ENCODE peak calls at places on chromosome 13, in five cellular contexts. T, U, R, E and I are unnamed samples.

GRCh38 chr13:52463526-52463925 is 8.2 kb downstream of the CKAP2 start:
- DNase-seq in U (no peak), E (no peak), T (no peak), R (no peak), I (no peak)

GRCh38 chr13:92137519-92137918 is 739.1 kb downstream of the GPC5 start:
- DNase-seq in R (no peak), U (no peak), T (no peak), E (no peak), I (no peak)

GRCh38 chr13:25420161-25420560 is 48.4 kb downstream of the ATP8A2 start:
- DNase-seq in E (no peak), U (no peak), R (no peak), T (no peak), I (no peak)

GRCh38 chr13:105573134-105573533 is 962.3 kb downstream of the EFNB2 start:
- DNase-seq in R (no peak), T (no peak), E (no peak), U (no peak), I (no peak)

GRCh38 chr13:95137096-95137495 is 164.2 kb downstream of the ABCC4 start:
- DNase-seq in U (no peak), R (no peak), T (no peak), E (no peak), I (peak)

GRCh38 chr13:112330479-112331407 is 45.4 kb upstream of the SPACA7 start:
- DNase-seq in T (no peak), U (no peak), E (no peak), R (no peak), I (no peak)

GRCh38 chr13:60001892-60002291 is 161.8 kb downstream of the DIAPH3 start:
- DNase-seq in R (peak), U (no peak), E (no peak), T (no peak), I (no peak)

GRCh38 chr13:79481685-79482052 is 714 bp downstream of the NDFIP2 start:
- DNase-seq in R (no peak), T (no peak), U (no peak), E (no peak), I (no peak)

GRCh38 chr13:48304132-48304876 is 753 bp downstream of the RB1 start:
- DNase-seq in U (peak), R (peak), T (peak), E (no peak), I (peak)

GRCh38 chr13:34145061-34145460 is 327.1 kb downstream of the RFC3 start:
- DNase-seq in U (no peak), E (no peak), T (no peak), R (no peak), I (no peak)

GRCh38 chr13:94464771-94465170 is 14.7 kb downstream of the DCT start:
- DNase-seq in E (no peak), U (no peak), T (no peak), R (no peak), I (no peak)

GRCh38 chr13:95059306-95059705 is 241.9 kb downstream of the ABCC4 start:
- DNase-seq in R (no peak), T (no peak), E (no peak), U (no peak), I (no peak)

GRCh38 chr13:109718726-109719125 is 67.7 kb downstream of the IRS2 start:
- DNase-seq in R (no peak), T (no peak), U (no peak), E (no peak), I (no peak)

GRCh38 chr13:113864303-113864890 is 521 bp upstream of the GAS6 start:
- DNase-seq in U (peak), E (no peak), T (no peak), R (peak), I (no peak)

GRCh38 chr13:110642291-110642981 is 27.1 kb downstream of the NAXD start:
- DNase-seq in U (no peak), E (no peak), R (no peak), T (no peak), I (no peak)

GRCh38 chr13:23799945-23800344 is 89.3 kb downstream of the MIPEP start:
- DNase-seq in U (no peak), R (peak), T (no peak), E (no peak), I (peak)

GRCh38 chr13:112521073-112521685 is 66.8 kb downstream of the TUBGCP3 start:
- DNase-seq in U (no peak), T (no peak), E (no peak), R (no peak), I (no peak)

GRCh38 chr13:114146629-114147028 is 14.2 kb upstream of the RASA3 start:
- DNase-seq in T (no peak), R (no peak), E (no peak), U (no peak), I (no peak)

GRCh38 chr13:23609414-23610186 is 39.4 kb downstream of the TNFRSF19 start:
- DNase-seq in U (peak), T (peak), R (peak), E (peak), I (no peak)

GRCh38 chr13:45436332-45436731 is 18.2 kb upstream of the SLC25A30 start:
- DNase-seq in E (no peak), U (no peak), T (no peak), R (no peak), I (no peak)

GRCh38 chr13:99356216-99357089 is 49.3 kb upstream of the GPR183 start:
- DNase-seq in E (no peak), T (peak), R (peak), U (no peak), I (no peak)

GRCh38 chr13:20161275-20161950 is 561 bp upstream of the GJA3 start:
- DNase-seq in U (no peak), E (no peak), T (no peak), R (no peak), I (no peak)

GRCh38 chr13:99434258-99434788 is 66.9 kb upstream of the TM9SF2 start:
- DNase-seq in T (no peak), E (no peak), R (no peak), U (no peak), I (peak)

GRCh38 chr13:46113596-46113995 is 8.8 kb upstream of the CPB2 start:
- DNase-seq in E (no peak), R (no peak), U (no peak), T (peak), I (no peak)

GRCh38 chr13:30859326-30859725 is 46.7 kb upstream of the MEDAG start:
- DNase-seq in U (no peak), E (no peak), T (no peak), R (no peak), I (no peak)

GRCh38 chr13:49641810-49642291 is 13.5 kb downstream of the ARL11 start:
- DNase-seq in R (peak), T (peak), U (no peak), E (peak), I (no peak)

GRCh38 chr13:110610955-110611595 is 4.3 kb upstream of the NAXD start:
- DNase-seq in U (no peak), R (no peak), T (peak), E (no peak), I (peak)

GRCh38 chr13:45092668-45093067 is 27.6 kb upstream of the GTF2F2 start:
- DNase-seq in R (peak), T (peak), E (no peak), U (no peak), I (no peak)

GRCh38 chr13:96052655-96053002 is 572 bp downstream of the UGGT2 start:
- DNase-seq in T (peak), E (no peak), R (peak), U (no peak), I (no peak)

GRCh38 chr13:111006508-111007031 is 91.7 kb upstream of the ANKRD10 start:
- DNase-seq in R (peak), E (peak), T (peak), U (peak), I (no peak)

GRCh38 chr13:111303559-111303958 is 16.9 kb upstream of the TEX29 start:
- DNase-seq in T (no peak), E (no peak), R (no peak), U (no peak), I (no peak)

GRCh38 chr13:21033866-21034601 is 27.4 kb downstream of the LATS2 start:
- DNase-seq in T (peak), E (no peak), R (peak), U (no peak), I (no peak)

GRCh38 chr13:42875448-42876269 is 94.3 kb downstream of the FAM216B start:
- DNase-seq in U (no peak), T (no peak), E (no peak), R (no peak), I (no peak)
- H3K4me3 ChIP-seq in U (no peak), T (no peak), E (no peak), R (no peak), I (no peak)

DNA sequence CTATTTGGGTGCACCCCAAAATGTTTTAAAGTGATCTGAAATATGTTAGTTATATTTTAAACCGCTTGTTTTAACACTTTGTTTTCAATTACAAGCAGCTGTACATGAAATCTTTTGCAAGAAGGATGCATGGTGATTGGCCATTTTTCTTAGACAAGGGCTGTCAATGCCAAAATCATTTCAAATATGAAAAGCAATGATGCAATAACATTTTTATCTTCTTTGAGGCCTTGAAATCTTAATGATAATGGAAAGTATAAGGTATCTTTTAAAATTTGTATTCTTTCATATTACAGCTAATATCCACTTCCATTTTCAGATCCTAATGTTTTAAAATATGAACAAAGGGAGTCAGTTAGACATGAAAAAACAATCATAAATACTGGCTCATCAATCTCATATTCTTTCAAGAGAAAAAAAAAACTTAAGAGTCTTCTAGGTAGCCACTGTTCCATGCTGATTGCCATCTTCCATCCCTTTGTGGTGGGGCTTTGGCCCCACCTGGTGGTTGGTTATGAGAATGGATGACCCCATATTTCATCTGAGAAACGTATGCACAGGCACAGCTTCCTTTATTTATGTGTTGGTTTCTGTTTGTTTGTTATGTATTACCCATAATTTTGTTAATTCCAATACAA is 330.3 kb upstream of the MIR17HG start:
- DNase-seq in T (peak), U (no peak), R (peak), E (no peak), I (no peak)
- TF ChIP-seq CTCF in T (peak), U (peak), R (peak), E (peak), I (peak)

DNA sequence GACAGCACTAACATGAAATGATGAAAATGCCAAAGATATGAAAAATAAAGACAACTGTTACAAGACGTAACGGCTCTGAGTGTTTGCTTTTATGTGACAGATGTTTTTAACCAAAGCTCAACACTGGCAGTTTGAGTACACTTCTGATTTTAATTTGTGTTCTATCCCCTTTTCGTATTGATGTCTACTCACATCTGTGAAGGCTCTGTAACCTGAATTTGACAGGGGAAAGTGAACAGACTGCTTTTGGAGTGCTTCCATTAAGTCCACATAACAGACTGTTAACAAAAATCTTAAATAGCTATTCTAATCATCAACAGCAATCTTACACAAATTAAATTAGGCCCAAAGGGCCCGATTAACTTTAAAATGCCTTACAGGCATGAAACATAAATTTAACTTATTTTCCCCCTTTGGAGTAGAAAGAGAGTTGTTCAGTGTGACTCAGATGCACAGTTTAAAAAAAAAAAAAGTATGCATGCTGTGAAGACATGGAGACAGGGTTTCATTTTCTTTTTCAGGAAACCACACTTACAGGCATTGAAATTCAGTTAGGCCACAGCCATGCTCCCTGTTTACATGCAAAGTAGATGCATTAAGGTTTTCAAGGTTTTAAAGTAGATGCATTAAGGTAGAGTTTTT is 16.3 kb upstream of the RNASEH2B start:
- DNase-seq in E (no peak), R (peak), U (no peak), T (peak), I (peak)
- H3K4me3 ChIP-seq in E (no peak), R (no peak), U (no peak), T (no peak), I (peak)

DNA sequence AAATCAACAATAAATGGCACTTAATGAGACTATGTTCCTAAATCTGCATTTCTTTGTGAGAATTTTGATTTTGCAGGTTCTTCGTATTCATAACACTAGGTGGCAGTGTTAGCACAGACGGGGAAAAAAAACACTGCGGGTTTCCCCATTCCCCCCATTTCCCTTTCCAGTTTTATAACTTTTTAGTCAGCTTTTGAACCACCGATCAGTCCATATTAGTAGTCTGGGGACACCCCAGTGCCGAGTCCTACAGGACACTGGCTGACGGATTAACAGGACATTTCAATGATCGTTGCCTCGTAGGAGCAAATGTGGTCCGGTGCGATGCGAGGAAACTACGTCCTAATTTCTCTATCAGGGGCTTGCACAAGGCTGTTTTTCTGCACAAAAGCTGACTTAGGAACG is 234.3 kb downstream of the LMO7 start:
- DNase-seq in E (no peak), R (peak), U (peak), T (no peak), I (no peak)
- TF ChIP-seq CTCF in E (peak), R (peak), U (peak), T (peak), I (peak)

DNA sequence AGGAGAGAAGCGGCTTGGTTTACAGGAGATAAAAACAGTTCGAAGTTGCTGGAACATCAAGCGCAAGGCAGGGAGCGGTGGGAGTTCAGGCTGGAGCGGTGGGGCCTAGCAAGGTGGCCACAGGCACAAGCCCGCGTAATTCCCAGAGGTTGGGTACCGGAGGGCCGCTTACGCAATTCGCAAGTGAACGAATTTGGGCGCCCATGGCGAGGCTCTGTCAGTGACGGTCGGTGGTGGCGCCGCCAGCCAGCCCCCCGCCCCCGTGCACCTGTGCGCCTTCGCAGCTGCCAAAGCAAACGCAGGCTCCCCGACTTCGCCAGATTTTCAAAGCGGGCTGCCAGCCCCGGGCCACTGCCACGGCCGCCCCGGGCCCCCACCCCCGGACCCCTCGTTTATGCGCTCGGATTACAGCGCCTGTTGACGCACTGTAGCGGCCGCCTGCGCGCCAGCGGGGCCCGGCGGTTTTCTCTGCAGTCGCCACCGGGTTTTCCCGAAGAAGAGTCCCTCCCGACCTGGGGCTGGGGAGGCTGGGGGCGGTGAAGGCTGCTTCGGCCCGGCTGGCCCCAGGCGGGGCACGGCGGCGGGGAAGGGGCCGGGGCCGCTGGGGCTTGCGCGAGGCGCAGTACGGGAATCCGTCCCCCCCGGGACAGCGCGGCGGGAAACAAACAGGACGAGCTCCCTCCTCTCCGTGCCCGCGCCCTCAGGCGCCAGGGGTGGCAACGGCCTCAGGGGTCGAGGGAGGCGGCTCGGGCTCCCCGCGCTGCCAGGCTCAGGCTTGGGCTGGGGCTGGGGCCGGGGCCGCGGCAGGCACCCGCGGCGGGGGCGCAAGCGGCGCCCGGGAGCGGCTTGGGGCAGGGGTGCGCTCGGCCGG is 714 bp downstream of the N4BP2L1 start:
- DNase-seq in R (peak), T (no peak), U (peak), E (peak), I (no peak)
- H3K4me3 ChIP-seq in R (peak), T (peak), U (peak), E (peak), I (peak)

DNA sequence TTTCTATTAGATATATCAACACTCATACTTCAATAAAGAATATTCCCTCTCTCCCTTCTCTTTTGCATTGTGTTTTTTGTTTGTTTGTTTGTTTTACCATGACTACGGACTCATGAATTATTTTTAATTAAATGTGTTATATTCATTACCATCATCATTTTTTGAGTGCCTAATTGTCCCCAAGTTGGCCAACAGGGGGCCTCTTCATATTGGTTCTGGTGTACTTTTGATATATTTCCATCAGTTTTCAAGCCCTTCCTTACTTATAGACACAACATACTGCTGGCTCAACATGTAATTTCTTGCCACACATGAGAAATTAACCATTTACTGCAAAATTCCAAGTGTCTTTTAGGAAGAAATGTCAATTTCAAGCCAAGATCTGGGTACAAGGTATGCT is 54.5 kb upstream of the GPC6 start:
- DNase-seq in U (no peak), R (no peak), E (no peak), T (no peak), I (no peak)
- TF ChIP-seq CTCF in U (no peak), R (peak), E (no peak), T (peak), I (no peak)

GRCh38 chr13:40402931-40403412 is 263.5 kb downstream of the FOXO1 start:
- DNase-seq in R (peak), T (peak), U (peak), E (no peak), I (no peak)
- H3K4me3 ChIP-seq in R (no peak), T (no peak), U (no peak), E (no peak), I (no peak)